ENCODE peak calls at places on chromosome 1, in six cellular contexts. One of them, this sample, is unnamed.

GRCh38 chr1:229642376-229642775 is 16.3 kb downstream of the URB2 start:
- DNase-seq in nephron progenitor cell: no peak
- DNase-seq in foreskin fibroblast: no peak
- DNase-seq in kidney glomerular epithelial cell: no peak
- DNase-seq in LoVo: no peak
- DNase-seq in NT2/D1: no peak
- DNase-seq in this sample: no peak

GRCh38 chr1:151013518-151013917 is 5.3 kb downstream of the PRUNE1 start:
- DNase-seq in LoVo: no peak
- DNase-seq in foreskin fibroblast: no peak
- DNase-seq in NT2/D1: no peak
- DNase-seq in nephron progenitor cell: no peak
- DNase-seq in kidney glomerular epithelial cell: peak
- DNase-seq in this sample: peak

GRCh38 chr1:14915356-14916054 is 238.0 kb upstream of the TMEM51 start:
- DNase-seq in foreskin fibroblast: no peak
- DNase-seq in LoVo: peak
- DNase-seq in nephron progenitor cell: peak
- DNase-seq in NT2/D1: no peak
- DNase-seq in kidney glomerular epithelial cell: no peak
- DNase-seq in this sample: peak

GRCh38 chr1:113388017-113388620 is 2.2 kb upstream of the MAGI3 start:
- DNase-seq in nephron progenitor cell: no peak
- DNase-seq in foreskin fibroblast: no peak
- DNase-seq in LoVo: no peak
- DNase-seq in NT2/D1: no peak
- DNase-seq in kidney glomerular epithelial cell: peak
- DNase-seq in this sample: no peak

GRCh38 chr1:175369696-175370095 is 177.1 kb upstream of the KIAA0040 start:
- DNase-seq in NT2/D1: no peak
- DNase-seq in LoVo: no peak
- DNase-seq in nephron progenitor cell: no peak
- DNase-seq in foreskin fibroblast: no peak
- DNase-seq in kidney glomerular epithelial cell: no peak
- DNase-seq in this sample: no peak

GRCh38 chr1:36464605-36465393 is 615 bp upstream of the MRPS15 start:
- DNase-seq in foreskin fibroblast: no peak
- DNase-seq in kidney glomerular epithelial cell: no peak
- DNase-seq in nephron progenitor cell: no peak
- DNase-seq in NT2/D1: no peak
- DNase-seq in LoVo: no peak
- DNase-seq in this sample: peak

GRCh38 chr1:24803220-24803619 is 58.0 kb downstream of the CLIC4 start:
- DNase-seq in NT2/D1: no peak
- DNase-seq in LoVo: no peak
- DNase-seq in kidney glomerular epithelial cell: no peak
- DNase-seq in foreskin fibroblast: no peak
- DNase-seq in nephron progenitor cell: no peak
- DNase-seq in this sample: no peak

GRCh38 chr1:230136453-230137327 is 69.7 kb downstream of the GALNT2 start:
- DNase-seq in LoVo: no peak
- DNase-seq in kidney glomerular epithelial cell: no peak
- DNase-seq in NT2/D1: no peak
- DNase-seq in nephron progenitor cell: no peak
- DNase-seq in foreskin fibroblast: no peak
- DNase-seq in this sample: no peak

GRCh38 chr1:3992103-3992556 is 92.1 kb upstream of the C1orf174 start:
- DNase-seq in nephron progenitor cell: no peak
- DNase-seq in NT2/D1: no peak
- DNase-seq in foreskin fibroblast: no peak
- DNase-seq in LoVo: no peak
- DNase-seq in kidney glomerular epithelial cell: no peak
- DNase-seq in this sample: no peak

GRCh38 chr1:89794406-89794805 is 26.4 kb upstream of the LRRC8D start:
- DNase-seq in LoVo: no peak
- DNase-seq in NT2/D1: peak
- DNase-seq in nephron progenitor cell: no peak
- DNase-seq in kidney glomerular epithelial cell: peak
- DNase-seq in foreskin fibroblast: no peak
- DNase-seq in this sample: no peak

GRCh38 chr1:32666866-32667566 is 16.0 kb downstream of the RBBP4 start:
- DNase-seq in NT2/D1: no peak
- DNase-seq in nephron progenitor cell: no peak
- DNase-seq in kidney glomerular epithelial cell: peak
- DNase-seq in foreskin fibroblast: no peak
- DNase-seq in LoVo: no peak
- DNase-seq in this sample: no peak

GRCh38 chr1:160284782-160285344 is at the start of gene PEX19:
- DNase-seq in NT2/D1: peak
- DNase-seq in foreskin fibroblast: peak
- DNase-seq in nephron progenitor cell: peak
- DNase-seq in LoVo: peak
- DNase-seq in kidney glomerular epithelial cell: peak
- DNase-seq in this sample: peak

GRCh38 chr1:178645826-178646200 is 79.2 kb upstream of the RALGPS2 start:
- DNase-seq in foreskin fibroblast: peak
- DNase-seq in LoVo: no peak
- DNase-seq in kidney glomerular epithelial cell: no peak
- DNase-seq in nephron progenitor cell: no peak
- DNase-seq in NT2/D1: no peak
- DNase-seq in this sample: no peak

GRCh38 chr1:15283500-15283899 is 36.5 kb downstream of the FHAD1 start:
- DNase-seq in NT2/D1: no peak
- DNase-seq in LoVo: no peak
- DNase-seq in kidney glomerular epithelial cell: no peak
- DNase-seq in foreskin fibroblast: no peak
- DNase-seq in nephron progenitor cell: no peak
- DNase-seq in this sample: no peak

GRCh38 chr1:111448482-111448917 is 556 bp downstream of the WDR77 start:
- DNase-seq in kidney glomerular epithelial cell: no peak
- DNase-seq in foreskin fibroblast: peak
- DNase-seq in NT2/D1: no peak
- DNase-seq in nephron progenitor cell: no peak
- DNase-seq in LoVo: no peak
- DNase-seq in this sample: no peak

GRCh38 chr1:181089017-181089776 is 697 bp downstream of the IER5 start:
- DNase-seq in kidney glomerular epithelial cell: no peak
- DNase-seq in foreskin fibroblast: no peak
- DNase-seq in NT2/D1: no peak
- DNase-seq in LoVo: no peak
- DNase-seq in nephron progenitor cell: peak
- DNase-seq in this sample: no peak

GRCh38 chr1:2073382-2074230 is 23.4 kb downstream of the PRKCZ start:
- DNase-seq in kidney glomerular epithelial cell: no peak
- DNase-seq in foreskin fibroblast: peak
- DNase-seq in LoVo: no peak
- DNase-seq in NT2/D1: no peak
- DNase-seq in nephron progenitor cell: peak
- DNase-seq in this sample: no peak

GRCh38 chr1:201149400-201149799 is 4.9 kb downstream of the TMEM9 start:
- DNase-seq in kidney glomerular epithelial cell: peak
- DNase-seq in foreskin fibroblast: no peak
- DNase-seq in LoVo: peak
- DNase-seq in nephron progenitor cell: no peak
- DNase-seq in NT2/D1: no peak
- DNase-seq in this sample: peak

GRCh38 chr1:28789816-28790215 is 22.2 kb upstream of the OPRD1 start:
- DNase-seq in foreskin fibroblast: no peak
- DNase-seq in NT2/D1: no peak
- DNase-seq in LoVo: no peak
- DNase-seq in nephron progenitor cell: no peak
- DNase-seq in kidney glomerular epithelial cell: no peak
- DNase-seq in this sample: no peak

GRCh38 chr1:71809085-71809484 is 473.3 kb downstream of the NEGR1 start:
- DNase-seq in nephron progenitor cell: no peak
- DNase-seq in LoVo: no peak
- DNase-seq in kidney glomerular epithelial cell: peak
- DNase-seq in foreskin fibroblast: no peak
- DNase-seq in NT2/D1: no peak
- DNase-seq in this sample: no peak

GRCh38 chr1:197017558-197018146 is 40.3 kb downstream of the CFHR5 start:
- DNase-seq in foreskin fibroblast: no peak
- DNase-seq in kidney glomerular epithelial cell: no peak
- DNase-seq in nephron progenitor cell: no peak
- DNase-seq in LoVo: no peak
- DNase-seq in NT2/D1: no peak
- DNase-seq in this sample: no peak

GRCh38 chr1:58317694-58318093 is 228.8 kb downstream of the OMA1 start:
- DNase-seq in foreskin fibroblast: no peak
- DNase-seq in LoVo: no peak
- DNase-seq in kidney glomerular epithelial cell: no peak
- DNase-seq in NT2/D1: no peak
- DNase-seq in nephron progenitor cell: no peak
- DNase-seq in this sample: no peak

GRCh38 chr1:15755021-15755642 is 3.5 kb upstream of the FBLIM1 start:
- DNase-seq in LoVo: no peak
- DNase-seq in foreskin fibroblast: no peak
- DNase-seq in NT2/D1: no peak
- DNase-seq in kidney glomerular epithelial cell: no peak
- DNase-seq in nephron progenitor cell: no peak
- DNase-seq in this sample: peak

GRCh38 chr1:100422065-100422464 is 69.8 kb downstream of the CDC14A start:
- DNase-seq in nephron progenitor cell: no peak
- DNase-seq in foreskin fibroblast: no peak
- DNase-seq in LoVo: no peak
- DNase-seq in kidney glomerular epithelial cell: no peak
- DNase-seq in NT2/D1: no peak
- DNase-seq in this sample: no peak

GRCh38 chr1:54774820-54775498 is 10.6 kb upstream of the PARS2 start:
- DNase-seq in NT2/D1: peak
- DNase-seq in foreskin fibroblast: no peak
- DNase-seq in kidney glomerular epithelial cell: no peak
- DNase-seq in nephron progenitor cell: peak
- DNase-seq in LoVo: no peak
- DNase-seq in this sample: no peak

GRCh38 chr1:43439781-43440180 is 13.9 kb downstream of the HYI start:
- DNase-seq in kidney glomerular epithelial cell: no peak
- DNase-seq in nephron progenitor cell: no peak
- DNase-seq in LoVo: no peak
- DNase-seq in foreskin fibroblast: no peak
- DNase-seq in NT2/D1: no peak
- DNase-seq in this sample: no peak

GRCh38 chr1:85319488-85319887 is 43.1 kb upstream of the BCL10 start:
- DNase-seq in foreskin fibroblast: no peak
- DNase-seq in kidney glomerular epithelial cell: no peak
- DNase-seq in NT2/D1: no peak
- DNase-seq in LoVo: no peak
- DNase-seq in nephron progenitor cell: no peak
- DNase-seq in this sample: no peak

GRCh38 chr1:160836981-160837557 is 25.6 kb downstream of the CD244 start:
- DNase-seq in foreskin fibroblast: no peak
- DNase-seq in NT2/D1: no peak
- DNase-seq in LoVo: no peak
- DNase-seq in kidney glomerular epithelial cell: no peak
- DNase-seq in nephron progenitor cell: no peak
- DNase-seq in this sample: no peak

GRCh38 chr1:45454464-45454863 is 36.5 kb downstream of the TESK2 start:
- DNase-seq in foreskin fibroblast: no peak
- DNase-seq in NT2/D1: no peak
- DNase-seq in kidney glomerular epithelial cell: no peak
- DNase-seq in LoVo: no peak
- DNase-seq in nephron progenitor cell: no peak
- DNase-seq in this sample: no peak

GRCh38 chr1:227898502-227899140 is 49.1 kb downstream of the WNT9A start:
- DNase-seq in nephron progenitor cell: no peak
- DNase-seq in LoVo: no peak
- DNase-seq in NT2/D1: no peak
- DNase-seq in kidney glomerular epithelial cell: no peak
- DNase-seq in foreskin fibroblast: no peak
- DNase-seq in this sample: no peak

GRCh38 chr1:219174672-219175564 is 1.2 kb downstream of the LYPLAL1 start:
- DNase-seq in nephron progenitor cell: peak
- DNase-seq in kidney glomerular epithelial cell: peak
- DNase-seq in NT2/D1: peak
- DNase-seq in LoVo: peak
- DNase-seq in foreskin fibroblast: peak
- DNase-seq in this sample: peak

GRCh38 chr1:183908095-183908494 is 103.2 kb downstream of the RGL1 start:
- DNase-seq in LoVo: no peak
- DNase-seq in foreskin fibroblast: no peak
- DNase-seq in kidney glomerular epithelial cell: no peak
- DNase-seq in NT2/D1: no peak
- DNase-seq in nephron progenitor cell: no peak
- DNase-seq in this sample: no peak

GRCh38 chr1:241834733-241835377 is 13.1 kb upstream of the EXO1 start:
- DNase-seq in foreskin fibroblast: no peak
- DNase-seq in nephron progenitor cell: no peak
- DNase-seq in LoVo: peak
- DNase-seq in NT2/D1: peak
- DNase-seq in kidney glomerular epithelial cell: peak
- DNase-seq in this sample: no peak

GRCh38 chr1:10920063-10920626 is 92.3 kb upstream of the TARDBP start:
- DNase-seq in nephron progenitor cell: no peak
- DNase-seq in NT2/D1: no peak
- DNase-seq in LoVo: no peak
- DNase-seq in foreskin fibroblast: no peak
- DNase-seq in kidney glomerular epithelial cell: no peak
- DNase-seq in this sample: peak

This sample was measured in small intestine.